ENCODE peak calls at places on chromosomes 4 and X, in five cellular contexts. S is HS-5, K is GM12892, U is mesothelial cell of epicardium, T is naive B cell. E is an unnamed sample.

GRCh38 chr4:66639361-66639760 is 905.9 kb downstream of the CENPC start:
- DNase-seq in S (peak; percentile 2), K (no peak), U (no peak), T (no peak), E (peak; percentile 88)

GRCh38 chr4:41142946-41143720 is 71.2 kb downstream of the APBB2 start:
- DNase-seq in S (peak; percentile 69), K (no peak), U (no peak), T (no peak), E (no peak)

GRCh38 chrX:63186137-63186536 is 165.0 kb downstream of the SPIN4 start:
- DNase-seq in S (no peak), K (no peak), U (no peak), T (no peak), E (no peak)

GRCh38 chr4:175953960-175954521 is 111.6 kb upstream of the WDR17 start:
- DNase-seq in S (no peak), K (peak; percentile 2), U (no peak), T (peak; percentile 16), E (no peak)

GRCh38 chrX:36916941-36917340 is 91.2 kb upstream of the FAM47C start:
- DNase-seq in S (no peak), K (no peak), U (no peak), T (no peak), E (no peak)

GRCh38 chrX:20118065-20118824 is 1.5 kb upstream of the MAP7D2 start:
- DNase-seq in S (no peak), K (no peak), U (no peak), T (no peak), E (no peak)

GRCh38 chr4:103451341-103451740 is 253.2 kb upstream of the CENPE start:
- DNase-seq in S (no peak), K (no peak), U (no peak), T (no peak), E (no peak)

GRCh38 chr4:167339781-167340180 is 105.5 kb upstream of the SPOCK3 start:
- DNase-seq in S (peak; percentile 6), K (no peak), U (no peak), T (no peak), E (no peak)

GRCh38 chrX:72238721-72239475 is at the start of gene ERCC6L:
- DNase-seq in S (peak; percentile 49), K (peak; percentile 83), U (peak; percentile 79), T (peak; percentile 79), E (peak; percentile 55)

GRCh38 chr4:64718091-64718490 is 308.8 kb upstream of the TECRL start:
- DNase-seq in S (peak; percentile 73), K (no peak), U (no peak), T (no peak), E (no peak)

GRCh38 chr4:54076673-54077072 is 12.3 kb upstream of the CHIC2 start:
- DNase-seq in S (peak; percentile 40), K (no peak), U (no peak), T (no peak), E (no peak)